ENCODE peak calls at places on chromosomes 1 and 21, in eight cellular contexts. N, P, M, W, L, J, A and R are unnamed samples.

GRCh38 chr1:109546311-109547109 is 1.9 kb upstream of the GNAI3 start:
- DNase-seq in N (peak; percentile 80), P (peak; percentile 48), M (peak; percentile 93), W (peak; percentile 74), L (peak; percentile 90), J (peak; percentile 54), A (peak; percentile 38), R (peak; percentile 81)

GRCh38 chr1:81126989-81127571 is 673.7 kb upstream of the ADGRL2 start:
- DNase-seq in N (no peak), P (no peak), M (no peak), W (no peak), L (no peak), J (no peak), A (no peak), R (peak; percentile 38)

GRCh38 chr1:167111853-167112455 is 18.1 kb downstream of the STYXL2 start:
- DNase-seq in N (no peak), P (no peak), M (no peak), W (no peak), L (no peak), J (no peak), A (no peak), R (no peak)

GRCh38 chr1:176795929-176796328 is 333.0 kb downstream of the PAPPA2 start:
- DNase-seq in N (no peak), P (no peak), M (peak; percentile 77), W (no peak), L (no peak), J (no peak), A (no peak), R (no peak)

GRCh38 chr1:13708380-13709010 is 8.5 kb downstream of the PRDM2 start:
- DNase-seq in N (no peak), P (no peak), M (no peak), W (no peak), L (no peak), J (no peak), A (no peak), R (no peak)

GRCh38 chr1:114341886-114342285 is 169.1 kb downstream of the TRIM33 start:
- DNase-seq in N (no peak), P (no peak), M (no peak), W (no peak), L (no peak), J (no peak), A (peak; percentile 20), R (no peak)

GRCh38 chr21:41766883-41767605 is at the start of gene RIPK4:
- DNase-seq in N (peak; percentile 83), P (no peak), M (peak; percentile 54), W (no peak), L (peak; percentile 63), J (no peak), A (no peak), R (peak; percentile 16)

GRCh38 chr1:110067429-110067956 is 3.0 kb downstream of the ALX3 start:
- DNase-seq in N (no peak), P (no peak), M (no peak), W (no peak), L (no peak), J (no peak), A (no peak), R (no peak)

GRCh38 chr1:25653558-25653957 is 37.0 kb downstream of the MAN1C1 start:
- DNase-seq in N (no peak), P (no peak), M (no peak), W (no peak), L (no peak), J (no peak), A (no peak), R (no peak)

GRCh38 chr21:43270800-43271261 is 102.0 kb downstream of the CRYAA start:
- DNase-seq in N (no peak), P (no peak), M (no peak), W (no peak), L (no peak), J (no peak), A (no peak), R (no peak)

GRCh38 chr21:44712203-44713028 is 1.0 kb upstream of the TSPEAR start:
- DNase-seq in N (no peak), P (no peak), M (no peak), W (no peak), L (no peak), J (no peak), A (no peak), R (no peak)

GRCh38 chr1:3645666-3646355 is 4.1 kb downstream of the WRAP73 start:
- DNase-seq in N (no peak), P (no peak), M (no peak), W (no peak), L (no peak), J (no peak), A (no peak), R (no peak)

GRCh38 chr21:46196733-46197132 is 12.5 kb upstream of the SPATC1L start:
- DNase-seq in N (no peak), P (no peak), M (no peak), W (no peak), L (no peak), J (no peak), A (no peak), R (no peak)

GRCh38 chr21:36297938-36298572 is 21.9 kb upstream of the MORC3 start:
- DNase-seq in N (peak; percentile 49), P (no peak), M (peak; percentile 27), W (no peak), L (peak; percentile 71), J (no peak), A (no peak), R (no peak)

GRCh38 chr1:201665036-201665435 is 126.1 kb downstream of the NAV1 start:
- DNase-seq in N (no peak), P (no peak), M (no peak), W (no peak), L (no peak), J (no peak), A (no peak), R (no peak)

GRCh38 chr1:30410153-30410851 is 313.1 kb downstream of the MATN1 start:
- DNase-seq in N (no peak), P (no peak), M (no peak), W (no peak), L (no peak), J (no peak), A (no peak), R (no peak)

GRCh38 chr1:61428146-61428545 is 296.8 kb downstream of the TM2D1 start:
- DNase-seq in N (no peak), P (no peak), M (no peak), W (no peak), L (no peak), J (no peak), A (no peak), R (peak; percentile 1)

GRCh38 chr1:235156745-235157144 is 4.3 kb downstream of the RBM34 start:
- DNase-seq in N (no peak), P (no peak), M (no peak), W (no peak), L (no peak), J (no peak), A (no peak), R (no peak)

GRCh38 chr1:226575436-226576390 is 27.1 kb downstream of the STUM start:
- DNase-seq in N (no peak), P (no peak), M (no peak), W (no peak), L (no peak), J (no peak), A (no peak), R (no peak)

GRCh38 chr1:215958836-215959235 is 391.7 kb downstream of the KCTD3 start:
- DNase-seq in N (no peak), P (no peak), M (peak; percentile 20), W (no peak), L (no peak), J (no peak), A (no peak), R (peak; percentile 41)

GRCh38 chr1:204493882-204494280 is 724 bp downstream of the PIK3C2B start:
- DNase-seq in N (peak; percentile 89), P (peak; percentile 70), M (peak; percentile 49), W (peak; percentile 44), L (peak; percentile 36), J (no peak), A (no peak), R (no peak)